ENCODE peak calls at places on chromosomes 1 and 21, in four cellular contexts. One of them, this sample, is unnamed. For H3K4me1, the result is how much of the 10 kb centered on the place peaks cover.

GRCh38 chr1:1164701-1165451 is 8.8 kb upstream of the TTLL10 start:
- DNase-seq in left ventricle myocardium inferior: no peak
- DNase-seq in transverse colon: peak
- DNase-seq in CD8-positive, alpha-beta T cell: no peak
- DNase-seq in this sample: no peak

GRCh38 chr21:15219866-15220265 is 155.1 kb upstream of the NRIP1 start:
- DNase-seq in transverse colon: no peak
- DNase-seq in left ventricle myocardium inferior: no peak
- DNase-seq in CD8-positive, alpha-beta T cell: no peak
- DNase-seq in this sample: no peak

GRCh38 chr1:152426731-152427130 is 12.7 kb upstream of the CRNN start:
- DNase-seq in CD8-positive, alpha-beta T cell: no peak
- DNase-seq in transverse colon: no peak
- DNase-seq in left ventricle myocardium inferior: no peak
- DNase-seq in this sample: no peak

GRCh38 chr1:20031161-20031560 is 38.8 kb upstream of the PLA2G5 start:
- DNase-seq in left ventricle myocardium inferior: no peak
- DNase-seq in transverse colon: no peak
- DNase-seq in CD8-positive, alpha-beta T cell: no peak
- DNase-seq in this sample: no peak

GRCh38 chr1:218742478-218743260 is 397.5 kb downstream of the TGFB2 start:
- DNase-seq in CD8-positive, alpha-beta T cell: no peak
- DNase-seq in transverse colon: no peak
- DNase-seq in left ventricle myocardium inferior: no peak
- DNase-seq in this sample: peak

GRCh38 chr21:43893536-43894205 is 28.6 kb downstream of the AGPAT3 start:
- DNase-seq in transverse colon: no peak
- DNase-seq in CD8-positive, alpha-beta T cell: no peak
- DNase-seq in left ventricle myocardium inferior: no peak
- DNase-seq in this sample: peak

GRCh38 chr1:28480308-28480707 is 25.5 kb upstream of the RCC1 start:
- DNase-seq in CD8-positive, alpha-beta T cell: no peak
- DNase-seq in left ventricle myocardium inferior: no peak
- DNase-seq in transverse colon: no peak
- DNase-seq in this sample: no peak

GRCh38 chr1:110084226-110085078 is 14.0 kb upstream of the ALX3 start:
- DNase-seq in left ventricle myocardium inferior: peak
- DNase-seq in transverse colon: peak
- DNase-seq in CD8-positive, alpha-beta T cell: no peak
- DNase-seq in this sample: peak

GRCh38 chr21:31612889-31613785 is 46.4 kb upstream of the SOD1 start:
- DNase-seq in transverse colon: no peak
- DNase-seq in left ventricle myocardium inferior: no peak
- DNase-seq in CD8-positive, alpha-beta T cell: no peak
- DNase-seq in this sample: no peak

GRCh38 chr1:221392453-221392852 is 349.4 kb downstream of the DUSP10 start:
- DNase-seq in left ventricle myocardium inferior: no peak
- DNase-seq in CD8-positive, alpha-beta T cell: no peak
- DNase-seq in transverse colon: peak
- DNase-seq in this sample: peak

GRCh38 chr1:15322648-15323350 is 75.8 kb downstream of the FHAD1 start:
- DNase-seq in left ventricle myocardium inferior: peak
- DNase-seq in transverse colon: peak
- DNase-seq in CD8-positive, alpha-beta T cell: no peak
- DNase-seq in this sample: no peak

GRCh38 chr21:29182674-29183073 is 52.2 kb downstream of the MAP3K7CL start:
- DNase-seq in left ventricle myocardium inferior: no peak
- DNase-seq in transverse colon: no peak
- DNase-seq in CD8-positive, alpha-beta T cell: no peak
- DNase-seq in this sample: no peak

GRCh38 chr1:30670195-30671060 is 53.0 kb downstream of the MATN1 start:
- DNase-seq in left ventricle myocardium inferior: no peak
- DNase-seq in CD8-positive, alpha-beta T cell: no peak
- DNase-seq in transverse colon: no peak
- DNase-seq in this sample: peak

GRCh38 chr1:44327679-44328491 is 27.2 kb downstream of the ERI3 start:
- DNase-seq in transverse colon: peak
- DNase-seq in CD8-positive, alpha-beta T cell: no peak
- DNase-seq in left ventricle myocardium inferior: peak
- DNase-seq in this sample: peak

GRCh38 chr1:236282159-236282716 is 480 bp upstream of the ERO1B start:
- DNase-seq in left ventricle myocardium inferior: no peak
- DNase-seq in transverse colon: no peak
- DNase-seq in CD8-positive, alpha-beta T cell: no peak
- DNase-seq in this sample: no peak

GRCh38 chr1:28172690-28173150 is 3.8 kb downstream of the PTAFR start:
- DNase-seq in CD8-positive, alpha-beta T cell: peak
- DNase-seq in transverse colon: peak
- DNase-seq in left ventricle myocardium inferior: no peak
- DNase-seq in this sample: peak

GRCh38 chr1:210446479-210446878 is 117.8 kb downstream of the HHAT start:
- DNase-seq in CD8-positive, alpha-beta T cell: peak
- DNase-seq in transverse colon: no peak
- DNase-seq in left ventricle myocardium inferior: no peak
- DNase-seq in this sample: peak

GRCh38 chr1:45979074-45979777 is 153.2 kb downstream of the PIK3R3 start:
- DNase-seq in CD8-positive, alpha-beta T cell: no peak
- DNase-seq in transverse colon: no peak
- DNase-seq in left ventricle myocardium inferior: no peak
- DNase-seq in this sample: peak
- TF ChIP-seq CTCF in CD8-positive, alpha-beta T cell: no peak
- TF ChIP-seq CTCF in transverse colon: no peak
- TF ChIP-seq CTCF in left ventricle myocardium inferior: no peak
- TF ChIP-seq CTCF in this sample: no peak

DNA sequence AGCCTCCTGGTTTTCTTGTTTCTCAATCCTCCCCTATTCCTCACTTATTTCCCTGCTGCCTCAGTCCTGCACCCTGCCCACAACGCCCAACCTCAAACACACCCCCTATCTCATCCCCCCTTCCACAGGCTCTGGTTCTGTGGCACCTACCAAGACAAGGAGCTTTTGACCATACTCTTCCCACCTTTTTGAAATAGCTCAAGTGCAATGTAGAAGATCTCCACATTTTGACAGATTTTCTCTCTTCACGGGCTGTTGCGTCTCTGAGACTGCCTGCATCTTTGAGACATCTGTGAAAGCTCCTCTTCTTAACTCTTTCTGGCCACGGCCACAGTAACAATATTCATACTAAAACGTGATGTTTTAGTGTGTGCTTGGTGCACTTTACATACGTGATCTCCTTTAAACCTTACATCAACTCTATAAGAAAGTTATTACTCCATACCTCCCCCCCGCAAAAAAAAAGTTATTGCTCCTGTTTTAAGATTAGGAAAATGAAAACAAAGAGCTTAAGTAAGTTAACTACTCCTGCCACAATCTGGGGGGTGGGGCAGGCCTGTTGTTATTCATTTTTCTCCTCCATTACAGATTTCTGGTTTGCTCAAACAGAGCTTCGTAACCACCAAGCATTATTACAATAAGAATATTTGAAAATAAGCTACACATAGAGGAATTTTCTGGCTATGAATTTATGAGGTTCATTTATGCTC is 1.8 kb upstream of the SERBP1 start:
- DNase-seq in CD8-positive, alpha-beta T cell: no peak
- DNase-seq in transverse colon: no peak
- DNase-seq in left ventricle myocardium inferior: no peak
- DNase-seq in this sample: no peak
- H3K4me1 ChIP-seq in CD8-positive, alpha-beta T cell: under half
- H3K4me1 ChIP-seq in transverse colon: under half
- H3K4me1 ChIP-seq in left ventricle myocardium inferior: half or more
- H3K4me1 ChIP-seq in this sample: under half

DNA sequence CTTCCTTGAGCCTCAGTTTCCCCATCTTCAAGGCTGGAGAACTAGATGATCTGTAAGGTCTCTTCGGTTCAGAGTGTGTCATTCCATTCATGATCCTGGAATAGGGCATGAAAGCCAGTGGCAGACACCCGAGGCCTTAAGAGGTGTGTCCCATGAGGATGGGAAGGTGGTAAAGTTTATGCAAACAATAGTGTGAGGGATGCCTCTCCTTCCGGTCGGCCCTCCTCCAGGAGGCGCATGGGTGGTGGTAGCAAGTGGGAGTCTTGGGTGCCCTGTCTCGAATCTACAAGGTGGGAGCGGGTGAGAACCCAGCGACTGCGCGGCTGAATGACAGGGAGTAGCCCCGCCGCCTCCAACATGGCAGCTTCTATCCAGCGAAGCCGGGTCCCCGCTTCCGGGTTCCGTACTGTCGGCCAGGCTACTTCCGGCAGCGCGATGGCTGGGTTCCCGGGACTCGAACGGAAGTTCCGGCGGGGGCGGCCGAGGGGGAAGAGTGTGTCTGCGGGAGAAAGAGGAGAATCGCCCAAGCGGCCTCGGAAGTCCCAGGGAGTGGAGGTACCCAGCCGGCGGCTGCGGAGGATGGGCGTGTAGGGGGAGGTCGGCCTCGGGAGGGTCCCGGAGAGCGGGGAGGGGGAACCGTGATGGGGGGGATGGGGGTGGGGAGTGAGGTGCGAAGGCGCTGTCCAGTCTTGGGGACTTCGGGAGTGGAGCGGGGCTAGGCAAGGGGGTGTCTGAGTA is at the start of gene LYPLA2:
- DNase-seq in transverse colon: peak
- DNase-seq in CD8-positive, alpha-beta T cell: peak
- DNase-seq in left ventricle myocardium inferior: peak
- DNase-seq in this sample: peak
- TF ChIP-seq CTCF in transverse colon: no peak
- TF ChIP-seq CTCF in CD8-positive, alpha-beta T cell: no peak
- TF ChIP-seq CTCF in left ventricle myocardium inferior: no peak
- TF ChIP-seq CTCF in this sample: no peak

GRCh38 chr1:64538389-64538788 is 68.5 kb downstream of the CACHD1 start:
- DNase-seq in CD8-positive, alpha-beta T cell: no peak
- DNase-seq in transverse colon: no peak
- DNase-seq in left ventricle myocardium inferior: no peak
- DNase-seq in this sample: no peak

GRCh38 chr1:64539808-64540207 is 69.9 kb downstream of the CACHD1 start:
- DNase-seq in CD8-positive, alpha-beta T cell: no peak
- DNase-seq in transverse colon: peak
- DNase-seq in left ventricle myocardium inferior: peak
- DNase-seq in this sample: peak

GRCh38 chr1:64539279-64539678 is 69.3 kb downstream of the CACHD1 start:
- DNase-seq in transverse colon: no peak
- DNase-seq in left ventricle myocardium inferior: no peak
- DNase-seq in CD8-positive, alpha-beta T cell: no peak
- DNase-seq in this sample: no peak

GRCh38 chr1:64542118-64542517 is 72.2 kb downstream of the CACHD1 start:
- DNase-seq in transverse colon: no peak
- DNase-seq in left ventricle myocardium inferior: no peak
- DNase-seq in CD8-positive, alpha-beta T cell: no peak
- DNase-seq in this sample: no peak

GRCh38 chr1:64540265-64540791 is 70.4 kb downstream of the CACHD1 start:
- DNase-seq in transverse colon: no peak
- DNase-seq in CD8-positive, alpha-beta T cell: no peak
- DNase-seq in left ventricle myocardium inferior: no peak
- DNase-seq in this sample: no peak
- H3K4me1 ChIP-seq in transverse colon: under half
- H3K4me1 ChIP-seq in CD8-positive, alpha-beta T cell: half or more
- H3K4me1 ChIP-seq in left ventricle myocardium inferior: under half
- H3K4me1 ChIP-seq in this sample: under half

GRCh38 chr1:162275622-162276175 is 101.0 kb downstream of the SPATA46 start:
- DNase-seq in left ventricle myocardium inferior: no peak
- DNase-seq in transverse colon: no peak
- DNase-seq in CD8-positive, alpha-beta T cell: no peak
- DNase-seq in this sample: no peak

GRCh38 chr1:162271972-162272371 is 104.7 kb downstream of the SPATA46 start:
- DNase-seq in CD8-positive, alpha-beta T cell: no peak
- DNase-seq in transverse colon: no peak
- DNase-seq in left ventricle myocardium inferior: no peak
- DNase-seq in this sample: no peak

GRCh38 chr1:162279099-162279498 is 97.6 kb downstream of the SPATA46 start:
- DNase-seq in transverse colon: no peak
- DNase-seq in CD8-positive, alpha-beta T cell: no peak
- DNase-seq in left ventricle myocardium inferior: peak
- DNase-seq in this sample: no peak

GRCh38 chr1:162276493-162276892 is 100.2 kb downstream of the SPATA46 start:
- DNase-seq in transverse colon: no peak
- DNase-seq in CD8-positive, alpha-beta T cell: no peak
- DNase-seq in left ventricle myocardium inferior: no peak
- DNase-seq in this sample: no peak
- TF ChIP-seq CTCF in transverse colon: peak
- TF ChIP-seq CTCF in CD8-positive, alpha-beta T cell: no peak
- TF ChIP-seq CTCF in left ventricle myocardium inferior: peak
- TF ChIP-seq CTCF in this sample: peak

This sample was measured in astrocyte.